ENCODE peak calls at places on chromosome 10, in seven cellular contexts. X, A, Q, O, V, J and M are unnamed samples.

GRCh38 chr10:81414038-81414437 is 461.0 kb upstream of the NRG3 start:
- DNase-seq in V (no peak), Q (no peak), X (no peak), O (no peak), J (peak), A (no peak), M (no peak)

GRCh38 chr10:18795549-18795948 is 136.3 kb downstream of the ARL5B start:
- DNase-seq in J (no peak), Q (no peak), X (no peak), V (no peak), A (no peak), O (no peak), M (no peak)

GRCh38 chr10:122054046-122055025 is 65.4 kb downstream of the TACC2 start:
- DNase-seq in X (no peak), A (peak), V (peak), Q (peak), J (peak), O (peak), M (peak)

GRCh38 chr10:3102721-3103410 is 35.5 kb downstream of the PFKP start:
- DNase-seq in O (peak), V (no peak), A (no peak), Q (no peak), J (peak), X (no peak), M (no peak)

GRCh38 chr10:98030991-98031431 is 590 bp upstream of the CRTAC1 start:
- DNase-seq in J (no peak), Q (no peak), A (no peak), V (no peak), O (peak), X (no peak), M (no peak)

GRCh38 chr10:27618906-27619305 is 114.8 kb downstream of the RAB18 start:
- DNase-seq in X (no peak), O (peak), A (no peak), J (no peak), V (no peak), Q (no peak), M (no peak)

GRCh38 chr10:78924319-78925003 is 144.3 kb upstream of the ZMIZ1 start:
- DNase-seq in Q (no peak), X (no peak), J (no peak), O (no peak), A (no peak), V (no peak), M (no peak)

GRCh38 chr10:120581496-120581895 is 124.5 kb downstream of the PLPP4 start:
- DNase-seq in X (no peak), O (no peak), V (no peak), J (no peak), A (no peak), Q (no peak), M (no peak)

GRCh38 chr10:65377687-65378086 is 1548.1 kb upstream of the LRRTM3 start:
- DNase-seq in V (no peak), J (no peak), A (no peak), O (no peak), X (no peak), Q (no peak), M (no peak)

GRCh38 chr10:105827133-105827532 is 1186.0 kb downstream of the SORCS3 start:
- DNase-seq in V (no peak), Q (no peak), X (no peak), J (no peak), O (no peak), A (no peak), M (no peak)

GRCh38 chr10:84574101-84574500 is 245.7 kb downstream of the CCSER2 start:
- DNase-seq in J (no peak), O (no peak), A (no peak), V (no peak), Q (peak), X (no peak), M (no peak)

GRCh38 chr10:56662765-56663447 is 301.8 kb upstream of the ZWINT start:
- DNase-seq in J (no peak), X (no peak), A (no peak), Q (no peak), O (no peak), V (no peak), M (no peak)

GRCh38 chr10:34102917-34103506 is 712.1 kb downstream of the PARD3 start:
- DNase-seq in X (no peak), V (no peak), O (no peak), Q (no peak), J (no peak), A (peak), M (peak)

GRCh38 chr10:119498889-119499864 is 43.3 kb downstream of the RGS10 start:
- DNase-seq in V (no peak), J (peak), O (peak), A (no peak), Q (no peak), X (no peak), M (no peak)

GRCh38 chr10:118952493-118953295 is 76.8 kb upstream of the NANOS1 start:
- DNase-seq in O (no peak), X (no peak), A (no peak), V (no peak), Q (no peak), J (no peak), M (no peak)

GRCh38 chr10:33337335-33337854 is 2.9 kb upstream of the NRP1 start:
- DNase-seq in O (peak), X (no peak), Q (no peak), J (peak), V (peak), A (peak), M (peak)

GRCh38 chr10:114458955-114459354 is 54.7 kb upstream of the AFAP1L2 start:
- DNase-seq in O (no peak), X (no peak), J (peak), A (no peak), V (peak), Q (peak), M (no peak)

GRCh38 chr10:132187421-132188138 is 832 bp downstream of the DPYSL4 start:
- DNase-seq in Q (no peak), X (no peak), O (no peak), A (no peak), V (no peak), J (no peak), M (no peak)